ENCODE peak calls at places on chromosomes 6 and 20, in six cellular contexts. One of them, this sample, is unnamed.

GRCh38 chr20:38290829-38291581 is 13.0 kb upstream of the BPI start:
- DNase-seq in NCI-H524: peak; percentile 24
- DNase-seq in epithelial cell of proximal tubule: no peak
- DNase-seq in mesendoderm: peak; percentile 94
- DNase-seq in GM13976: no peak
- DNase-seq in GM12865: peak; percentile 11
- DNase-seq in this sample: peak; percentile 65

GRCh38 chr6:57262901-57263694 is 41.0 kb upstream of the RAB23 start:
- DNase-seq in GM12865: no peak
- DNase-seq in GM13976: no peak
- DNase-seq in mesendoderm: no peak
- DNase-seq in epithelial cell of proximal tubule: no peak
- DNase-seq in NCI-H524: no peak
- DNase-seq in this sample: no peak

GRCh38 chr20:45917790-45918141 is 5.8 kb upstream of the PLTP start:
- DNase-seq in NCI-H524: peak; percentile 86
- DNase-seq in mesendoderm: no peak
- DNase-seq in GM12865: no peak
- DNase-seq in epithelial cell of proximal tubule: no peak
- DNase-seq in GM13976: no peak
- DNase-seq in this sample: no peak

GRCh38 chr6:4187480-4187879 is 52.1 kb upstream of the ECI2 start:
- DNase-seq in NCI-H524: no peak
- DNase-seq in GM13976: no peak
- DNase-seq in mesendoderm: no peak
- DNase-seq in epithelial cell of proximal tubule: no peak
- DNase-seq in GM12865: no peak
- DNase-seq in this sample: no peak

GRCh38 chr20:47067776-47068175 is 173.1 kb downstream of the EYA2 start:
- DNase-seq in GM12865: no peak
- DNase-seq in GM13976: no peak
- DNase-seq in epithelial cell of proximal tubule: no peak
- DNase-seq in NCI-H524: no peak
- DNase-seq in mesendoderm: no peak
- DNase-seq in this sample: no peak

GRCh38 chr6:137570307-137570832 is 76.2 kb upstream of the OLIG3 start:
- DNase-seq in mesendoderm: no peak
- DNase-seq in epithelial cell of proximal tubule: no peak
- DNase-seq in GM13976: no peak
- DNase-seq in NCI-H524: no peak
- DNase-seq in GM12865: no peak
- DNase-seq in this sample: no peak

GRCh38 chr20:6855806-6856205 is 88.3 kb downstream of the BMP2 start:
- DNase-seq in GM13976: no peak
- DNase-seq in mesendoderm: no peak
- DNase-seq in GM12865: no peak
- DNase-seq in epithelial cell of proximal tubule: no peak
- DNase-seq in NCI-H524: no peak
- DNase-seq in this sample: no peak

GRCh38 chr6:24126586-24127192 is 674 bp downstream of the NRSN1 start:
- DNase-seq in GM12865: peak; percentile 53
- DNase-seq in mesendoderm: peak; percentile 91
- DNase-seq in GM13976: peak; percentile 59
- DNase-seq in epithelial cell of proximal tubule: peak; percentile 12
- DNase-seq in NCI-H524: no peak
- DNase-seq in this sample: peak; percentile 9

GRCh38 chr20:54070187-54070987 is at the start of gene BCAS1:
- DNase-seq in NCI-H524: no peak
- DNase-seq in mesendoderm: no peak
- DNase-seq in GM12865: no peak
- DNase-seq in GM13976: no peak
- DNase-seq in epithelial cell of proximal tubule: no peak
- DNase-seq in this sample: no peak

GRCh38 chr20:59028812-59029211 is 3.3 kb downstream of the ATP5F1E start:
- DNase-seq in NCI-H524: no peak
- DNase-seq in epithelial cell of proximal tubule: no peak
- DNase-seq in mesendoderm: no peak
- DNase-seq in GM12865: no peak
- DNase-seq in GM13976: no peak
- DNase-seq in this sample: no peak

GRCh38 chr6:5626727-5627426 is 365.6 kb downstream of the FARS2 start:
- DNase-seq in epithelial cell of proximal tubule: no peak
- DNase-seq in mesendoderm: no peak
- DNase-seq in GM12865: peak; percentile 43
- DNase-seq in GM13976: peak; percentile 51
- DNase-seq in NCI-H524: no peak
- DNase-seq in this sample: no peak

GRCh38 chr6:170175644-170176620 is 114.9 kb downstream of the DLL1 start:
- DNase-seq in GM13976: no peak
- DNase-seq in NCI-H524: no peak
- DNase-seq in mesendoderm: no peak
- DNase-seq in GM12865: no peak
- DNase-seq in epithelial cell of proximal tubule: no peak
- DNase-seq in this sample: no peak

GRCh38 chr6:44128020-44128917 is 915 bp downstream of the TMEM63B start:
- DNase-seq in epithelial cell of proximal tubule: no peak
- DNase-seq in GM12865: peak; percentile 41
- DNase-seq in NCI-H524: no peak
- DNase-seq in GM13976: peak; percentile 73
- DNase-seq in mesendoderm: peak; percentile 39
- DNase-seq in this sample: no peak

GRCh38 chr6:122035193-122035592 is 364.3 kb upstream of the HSF2 start:
- DNase-seq in mesendoderm: no peak
- DNase-seq in GM13976: no peak
- DNase-seq in GM12865: no peak
- DNase-seq in epithelial cell of proximal tubule: no peak
- DNase-seq in NCI-H524: no peak
- DNase-seq in this sample: no peak

GRCh38 chr20:45095753-45096371 is 5.1 kb downstream of the KCNS1 start:
- DNase-seq in NCI-H524: no peak
- DNase-seq in GM12865: peak; percentile 75
- DNase-seq in GM13976: peak; percentile 70
- DNase-seq in epithelial cell of proximal tubule: no peak
- DNase-seq in mesendoderm: peak; percentile 80
- DNase-seq in this sample: no peak

GRCh38 chr20:44222969-44223368 is 12.4 kb upstream of the OSER1 start:
- DNase-seq in epithelial cell of proximal tubule: no peak
- DNase-seq in mesendoderm: peak; percentile 71
- DNase-seq in NCI-H524: no peak
- DNase-seq in GM12865: no peak
- DNase-seq in GM13976: no peak
- DNase-seq in this sample: no peak

This sample was measured in kidney epithelial cell.